ENCODE peak calls at places on chromosomes 3 and 15, in ten cellular contexts. I is upper lobe of right lung; T is naive thymus-derived CD4-positive, alpha-beta T cell; F is ovary; L is CD8-positive, alpha-beta memory T cell; B is tibial artery; K is psoas muscle; U is RWPE2; O is cardiac muscle cell; S is tibial nerve. Z is an unnamed sample.

GRCh38 chr3:59759298-59760169 is 709.7 kb upstream of the CFAP20DC start:
- DNase-seq in I (no peak), T (no peak), F (no peak), L (no peak), B (peak; percentile 24), K (no peak), U (no peak), O (no peak), S (no peak), Z (no peak)

GRCh38 chr15:85168642-85169173 is 187.1 kb downstream of the PDE8A start:
- DNase-seq in I (peak; percentile 83), T (peak; percentile 37), F (no peak), L (peak; percentile 11), B (no peak), K (no peak), U (no peak), O (peak; percentile 21), S (no peak), Z (peak; percentile 55)

GRCh38 chr3:15886521-15886920 is 88.7 kb upstream of the ANKRD28 start:
- DNase-seq in I (no peak), T (no peak), F (no peak), L (no peak), B (no peak), K (no peak), U (no peak), O (no peak), S (no peak), Z (no peak)

GRCh38 chr15:27850050-27850449 is 249.1 kb downstream of the OCA2 start:
- DNase-seq in I (no peak), T (no peak), F (no peak), L (no peak), B (no peak), K (no peak), U (peak; percentile 47), O (no peak), S (no peak), Z (no peak)

GRCh38 chr3:188220988-188221818 is 67.2 kb downstream of the LPP start:
- DNase-seq in I (no peak), T (no peak), F (no peak), L (no peak), B (peak; percentile 84), K (peak; percentile 80), U (no peak), O (no peak), S (peak; percentile 74), Z (no peak)

GRCh38 chr3:19347701-19348100 is 199.4 kb downstream of the KCNH8 start:
- DNase-seq in I (no peak), T (no peak), F (no peak), L (no peak), B (no peak), K (no peak), U (no peak), O (no peak), S (no peak), Z (no peak)

GRCh38 chr3:141093971-141094401 is 42.8 kb downstream of the SPSB4 start:
- DNase-seq in I (peak; percentile 60), T (no peak), F (peak; percentile 81), L (no peak), B (no peak), K (peak; percentile 54), U (no peak), O (peak; percentile 31), S (no peak), Z (no peak)

GRCh38 chr3:12996181-12996506 is 77.1 kb downstream of the IQSEC1 start:
- DNase-seq in I (no peak), T (no peak), F (no peak), L (no peak), B (no peak), K (no peak), U (no peak), O (no peak), S (no peak), Z (no peak)

GRCh38 chr15:45910671-45911070 is 275.8 kb downstream of the SQOR start:
- DNase-seq in I (no peak), T (no peak), F (no peak), L (no peak), B (no peak), K (no peak), U (no peak), O (no peak), S (no peak), Z (no peak)

GRCh38 chr15:64369078-64369607 is 12.1 kb downstream of the PCLAF start:
- DNase-seq in I (no peak), T (no peak), F (no peak), L (no peak), B (no peak), K (no peak), U (no peak), O (no peak), S (no peak), Z (no peak)

GRCh38 chr3:58168498-58168897 is 42.3 kb downstream of the DNASE1L3 start:
- DNase-seq in I (no peak), T (no peak), F (no peak), L (no peak), B (no peak), K (no peak), U (no peak), O (no peak), S (no peak), Z (no peak)

GRCh38 chr3:127455541-127456450 is 134.7 kb downstream of the TPRA1 start:
- DNase-seq in I (peak; percentile 83), T (peak; percentile 42), F (peak; percentile 87), L (peak; percentile 9), B (peak; percentile 61), K (peak; percentile 76), U (peak; percentile 63), O (peak; percentile 68), S (peak; percentile 54), Z (peak; percentile 81)

GRCh38 chr3:24120434-24120833 is 175.3 kb downstream of the NR1D2 start:
- DNase-seq in I (no peak), T (no peak), F (no peak), L (no peak), B (no peak), K (no peak), U (no peak), O (no peak), S (no peak), Z (no peak)

GRCh38 chr3:24119321-24119751 is 174.2 kb downstream of the NR1D2 start:
- DNase-seq in I (no peak), T (no peak), F (no peak), L (no peak), B (no peak), K (no peak), U (no peak), O (peak; percentile 74), S (no peak), Z (no peak)

GRCh38 chr3:24129549-24129948 is 184.5 kb downstream of the NR1D2 start:
- DNase-seq in I (no peak), T (no peak), F (no peak), L (no peak), B (no peak), K (no peak), U (no peak), O (no peak), S (no peak), Z (no peak)

GRCh38 chr3:24128195-24129005 is 183.3 kb downstream of the NR1D2 start:
- DNase-seq in I (no peak), T (no peak), F (no peak), L (no peak), B (no peak), K (no peak), U (no peak), O (peak; percentile 76), S (no peak), Z (peak; percentile 41)

DNA sequence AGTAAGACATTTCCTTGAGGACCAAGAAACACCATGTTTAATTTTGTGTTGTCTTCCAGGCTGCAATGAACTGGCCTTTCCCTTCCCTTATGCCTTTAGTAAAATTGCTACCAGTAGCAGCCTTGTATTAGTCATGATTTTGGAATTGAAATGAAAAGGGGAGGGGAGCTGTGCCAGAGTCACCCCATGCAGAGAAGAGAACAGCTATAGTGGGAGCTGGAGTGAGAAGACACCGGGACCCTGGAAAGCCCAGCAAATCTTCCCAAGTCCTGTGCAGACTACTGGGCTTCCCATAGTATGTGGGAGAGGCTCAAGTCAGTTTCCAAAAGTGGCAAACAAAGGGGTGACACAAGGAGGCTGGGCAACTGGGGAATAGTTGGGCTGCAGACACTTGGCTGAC is 178.5 kb downstream of the NR1D2 start:
- DNase-seq in I (no peak), T (no peak), F (no peak), L (no peak), B (no peak), K (no peak), U (no peak), O (peak; percentile 65), S (no peak), Z (peak; percentile 14)
- H3K36me3 ChIP-seq in I (no peaks in the 10 kb centered on the region), T (no peaks in the 10 kb centered on the region), F (no peaks in the 10 kb centered on the region), L (no peaks in the 10 kb centered on the region), B (peaks cover 24% of the 10 kb centered on the region), K (peaks cover 8% of the 10 kb centered on the region), U (no peaks in the 10 kb centered on the region), O (no peaks in the 10 kb centered on the region), S (no peaks in the 10 kb centered on the region), Z (no peaks in the 10 kb centered on the region)

GRCh38 chr15:40306371-40306770 is 1.4 kb downstream of the PLCB2 start:
- DNase-seq in I (peak; percentile 64), T (no peak), F (no peak), L (no peak), B (no peak), K (no peak), U (peak; percentile 54), O (no peak), S (no peak), Z (no peak)
- H3K4me3 ChIP-seq in I (peak overlapping the region; percentile 51), T (peak overlapping the region; percentile 99), F (no peak overlapping the region), L (peak overlapping the region; percentile 100), B (no peak overlapping the region), K (peak overlapping the region; percentile 43), U (no peak overlapping the region), O (no peak overlapping the region), S (peak overlapping the region; percentile 11), Z (no peak overlapping the region)

GRCh38 chr3:156189927-156190326 is 69.5 kb downstream of the KCNAB1 start:
- DNase-seq in I (no peak), T (no peak), F (no peak), L (no peak), B (no peak), K (no peak), U (no peak), O (no peak), S (no peak), Z (no peak)
- H3K27ac ChIP-seq in I (no peak overlapping the region), T (no peak overlapping the region), F (no peak overlapping the region), L (no peak overlapping the region), B (no peak overlapping the region), K (no peak overlapping the region), U (no peak overlapping the region), O (no peak overlapping the region), S (no peak overlapping the region), Z (no peak overlapping the region)

DNA sequence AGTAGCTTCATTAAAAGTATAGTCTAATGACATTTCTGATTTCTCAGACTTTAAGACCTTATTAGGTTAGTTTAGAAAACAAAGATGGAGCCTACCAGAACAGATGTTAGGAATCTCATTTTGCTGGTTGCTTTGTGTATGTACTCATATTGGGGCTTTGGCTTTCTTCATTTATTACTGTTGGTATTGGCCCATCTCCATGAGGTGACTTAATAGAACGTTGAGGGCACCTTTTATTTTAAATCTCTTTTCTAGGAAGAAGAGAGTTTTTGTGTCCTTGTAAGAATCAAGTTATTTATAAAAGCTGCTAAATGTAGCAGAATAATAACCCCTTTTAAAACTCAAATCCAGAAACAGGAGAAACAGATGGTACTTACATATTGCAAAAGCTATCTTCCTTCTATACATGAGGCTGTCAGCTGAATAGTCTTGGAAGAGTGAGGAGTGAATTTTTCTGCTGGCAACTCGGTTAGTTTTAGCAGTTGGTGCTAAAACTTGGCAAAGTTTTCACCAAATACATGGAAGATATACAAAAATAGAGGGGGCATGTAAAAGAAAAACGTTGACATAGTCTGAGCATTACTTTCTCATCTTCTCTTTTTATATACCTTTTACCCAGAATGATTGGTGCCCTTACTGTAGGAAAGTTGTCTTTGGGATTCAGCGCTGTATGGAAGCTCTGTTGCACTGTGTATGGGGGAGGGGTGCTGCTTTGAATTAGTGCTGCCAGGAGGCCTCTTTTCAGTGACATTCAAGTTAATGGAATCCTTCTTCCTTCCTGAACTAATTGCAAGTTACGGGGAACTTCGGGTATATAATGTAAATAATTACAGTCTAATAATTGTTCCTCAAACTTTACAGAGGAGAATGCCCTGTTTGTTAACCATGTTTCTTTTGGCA is 35.8 kb downstream of the CTNNB1 start:
- DNase-seq in I (no peak), T (no peak), F (no peak), L (no peak), B (no peak), K (no peak), U (no peak), O (peak; percentile 15), S (no peak), Z (no peak)
- H3K36me3 ChIP-seq in I (peaks cover 95% of the 10 kb centered on the region), T (peaks cover 53% of the 10 kb centered on the region), F (no peaks in the 10 kb centered on the region), L (peaks cover 77% of the 10 kb centered on the region), B (peaks cover 81% of the 10 kb centered on the region), K (peaks cover 29% of the 10 kb centered on the region), U (peaks cover 89% of the 10 kb centered on the region), O (peaks cover 81% of the 10 kb centered on the region), S (peaks cover 86% of the 10 kb centered on the region), Z (peaks cover 61% of the 10 kb centered on the region)

Z was measured in A673.